ENCODE peak calls at places on chromosomes 2 and 18, in four cellular contexts. P is mesendoderm, O is IMR-90, W is H1. J is an unnamed sample.
A peak's percentile ranks its signal among the peaks of the same experiment; 100 is the strongest.

GRCh38 chr2:136381722-136382633 is 264.0 kb upstream of the CXCR4 start:
- DNase-seq in P (no peak), O (no peak), W (no peak), J (no peak)

GRCh38 chr2:240250985-240251847 is 110.8 kb upstream of the OTOS start:
- DNase-seq in P (peak; percentile 58), O (peak; percentile 89), W (no peak), J (peak; percentile 97)

GRCh38 chr18:59621027-59621426 is 76.2 kb downstream of the CCBE1 start:
- DNase-seq in P (no peak), O (peak; percentile 61), W (no peak), J (no peak)

GRCh38 chr2:30346475-30347169 is 100.4 kb upstream of the LCLAT1 start:
- DNase-seq in P (peak; percentile 86), O (no peak), W (peak; percentile 13), J (no peak)

GRCh38 chr18:32093106-32093511 is 1.4 kb downstream of the RNF138 start:
- DNase-seq in P (peak; percentile 82), O (peak; percentile 58), W (no peak), J (peak; percentile 56)

GRCh38 chr2:98280376-98281102 is 65.7 kb upstream of the CNGA3 start:
- DNase-seq in P (peak; percentile 55), O (no peak), W (no peak), J (no peak)

GRCh38 chr18:57461652-57462269 is 26.6 kb downstream of the ONECUT2 start:
- DNase-seq in P (no peak), O (no peak), W (no peak), J (no peak)

GRCh38 chr2:109455731-109456691 is 157.8 kb downstream of the SEPTIN10 start:
- DNase-seq in P (no peak), O (no peak), W (no peak), J (peak; percentile 83)

GRCh38 chr2:120794716-120795115 is 59.0 kb downstream of the GLI2 start:
- DNase-seq in P (no peak), O (peak; percentile 77), W (no peak), J (no peak)

GRCh38 chr2:33038799-33039198 is 92.0 kb downstream of the LTBP1 start:
- DNase-seq in P (no peak), O (no peak), W (no peak), J (no peak)

GRCh38 chr2:158664987-158665386 is 130.1 kb upstream of the DAPL1 start:
- DNase-seq in P (no peak), O (peak; percentile 64), W (no peak), J (no peak)

GRCh38 chr2:29580223-29580622 is 341.2 kb downstream of the ALK start:
- DNase-seq in P (no peak), O (no peak), W (no peak), J (no peak)

GRCh38 chr18:58161659-58162058 is 117.6 kb downstream of the NEDD4L start:
- DNase-seq in P (peak; percentile 90), O (no peak), W (no peak), J (peak; percentile 69)

GRCh38 chr2:9430316-9431293 is 7.2 kb downstream of the CPSF3 start:
- DNase-seq in P (no peak), O (peak; percentile 60), W (no peak), J (no peak)

GRCh38 chr2:55391155-55391554 is 28.5 kb downstream of the CCDC88A start:
- DNase-seq in P (peak; percentile 4), O (no peak), W (no peak), J (no peak)

GRCh38 chr2:159187095-159187494 is 99.4 kb downstream of the WDSUB1 start:
- DNase-seq in P (no peak), O (peak; percentile 32), W (no peak), J (peak; percentile 90)

GRCh38 chr2:64700133-64700809 is 46.6 kb upstream of the SERTAD2 start:
- DNase-seq in P (no peak), O (peak; percentile 50), W (no peak), J (no peak)

GRCh38 chr2:27638709-27639108 is 9.9 kb downstream of the GPN1 start:
- DNase-seq in P (no peak), O (peak; percentile 90), W (no peak), J (no peak)

GRCh38 chr2:9484533-9484932 is 10.2 kb downstream of the IAH1 start:
- DNase-seq in P (no peak), O (peak; percentile 94), W (no peak), J (no peak)

GRCh38 chr2:196335238-196335637 is 163.9 kb upstream of the STK17B start:
- DNase-seq in P (peak; percentile 94), O (peak; percentile 94), W (peak; percentile 27), J (peak; percentile 77)

GRCh38 chr18:79332601-79333000 is 63.1 kb upstream of the NFATC1 start:
- DNase-seq in P (no peak), O (no peak), W (no peak), J (no peak)

GRCh38 chr2:155815851-155816250 is 516.7 kb downstream of the NR4A2 start:
- DNase-seq in P (peak; percentile 79), O (no peak), W (peak; percentile 5), J (peak; percentile 61)

GRCh38 chr2:102065675-102066252 is 74.0 kb downstream of the IL1R2 start:
- DNase-seq in P (peak; percentile 12), O (peak; percentile 82), W (no peak), J (peak; percentile 98)

GRCh38 chr2:128775401-128776285 is 457.0 kb upstream of the HS6ST1 start:
- DNase-seq in P (no peak), O (no peak), W (no peak), J (no peak)

GRCh38 chr2:2795438-2796091 is 464.5 kb upstream of the MYT1L start:
- DNase-seq in P (no peak), O (no peak), W (no peak), J (no peak)

GRCh38 chr18:45847119-45847518 is 21.6 kb downstream of the SIGLEC15 start:
- DNase-seq in P (no peak), O (no peak), W (no peak), J (no peak)

GRCh38 chr2:42974697-42975357 is 182.4 kb upstream of the HAAO start:
- DNase-seq in P (peak; percentile 83), O (peak; percentile 63), W (peak; percentile 56), J (peak; percentile 51)

GRCh38 chr2:102063948-102064678 is 72.4 kb downstream of the IL1R2 start:
- DNase-seq in P (peak; percentile 84), O (peak; percentile 99), W (no peak), J (peak; percentile 98)

GRCh38 chr2:109702250-109702985 is 88.3 kb downstream of the SOWAHC start:
- DNase-seq in P (no peak), O (peak; percentile 63), W (no peak), J (no peak)

GRCh38 chr2:201260302-201260800 is at the start of gene CASP8:
- DNase-seq in P (peak; percentile 23), O (peak; percentile 53), W (no peak), J (peak; percentile 5)

GRCh38 chr2:62195421-62196277 is at the start of gene B3GNT2:
- DNase-seq in P (peak; percentile 84), O (peak; percentile 57), W (peak; percentile 36), J (peak; percentile 70)

GRCh38 chr2:38649176-38649728 is 16.7 kb upstream of the GALM start:
- DNase-seq in P (no peak), O (no peak), W (no peak), J (no peak)

DNA sequence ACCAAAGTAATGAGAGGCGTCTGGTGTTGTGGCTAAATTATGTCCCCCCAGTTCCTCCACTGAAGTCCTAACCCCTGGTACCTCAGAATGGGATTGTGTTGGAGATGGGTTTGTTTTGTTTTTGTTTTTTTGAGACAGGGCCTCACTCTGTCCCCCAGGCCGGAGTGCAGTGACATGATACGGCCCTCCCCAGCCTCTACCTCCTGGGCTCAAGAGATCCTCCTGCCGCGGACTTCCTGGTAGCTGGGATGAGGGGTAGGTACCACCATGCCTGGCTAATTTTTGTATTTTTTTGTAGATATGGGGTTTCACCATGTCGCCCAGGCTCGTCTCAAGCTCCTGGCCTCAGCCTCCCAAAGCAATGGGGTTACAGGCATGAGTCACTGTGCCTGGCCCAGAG is 73.6 kb upstream of the SMAD7 start:
- DNase-seq in P (no peak), O (no peak), W (no peak), J (no peak)
- H3K4me3 ChIP-seq in P (no peak overlapping the region), O (no peak overlapping the region), W (no peak overlapping the region), J (no peak overlapping the region)

GRCh38 chr2:26479971-26480750 is 2.2 kb upstream of the OTOF start:
- DNase-seq in P (no peak), O (no peak), W (no peak), J (no peak)

GRCh38 chr2:26479131-26479970 is 1.4 kb upstream of the OTOF start:
- DNase-seq in P (no peak), O (no peak), W (no peak), J (no peak)

GRCh38 chr2:26482211-26483026 is 4.5 kb upstream of the OTOF start:
- DNase-seq in P (no peak), O (no peak), W (no peak), J (no peak)

GRCh38 chr2:26481705-26482104 is 3.8 kb upstream of the OTOF start:
- DNase-seq in P (peak; percentile 61), O (no peak), W (no peak), J (no peak)

DNA sequence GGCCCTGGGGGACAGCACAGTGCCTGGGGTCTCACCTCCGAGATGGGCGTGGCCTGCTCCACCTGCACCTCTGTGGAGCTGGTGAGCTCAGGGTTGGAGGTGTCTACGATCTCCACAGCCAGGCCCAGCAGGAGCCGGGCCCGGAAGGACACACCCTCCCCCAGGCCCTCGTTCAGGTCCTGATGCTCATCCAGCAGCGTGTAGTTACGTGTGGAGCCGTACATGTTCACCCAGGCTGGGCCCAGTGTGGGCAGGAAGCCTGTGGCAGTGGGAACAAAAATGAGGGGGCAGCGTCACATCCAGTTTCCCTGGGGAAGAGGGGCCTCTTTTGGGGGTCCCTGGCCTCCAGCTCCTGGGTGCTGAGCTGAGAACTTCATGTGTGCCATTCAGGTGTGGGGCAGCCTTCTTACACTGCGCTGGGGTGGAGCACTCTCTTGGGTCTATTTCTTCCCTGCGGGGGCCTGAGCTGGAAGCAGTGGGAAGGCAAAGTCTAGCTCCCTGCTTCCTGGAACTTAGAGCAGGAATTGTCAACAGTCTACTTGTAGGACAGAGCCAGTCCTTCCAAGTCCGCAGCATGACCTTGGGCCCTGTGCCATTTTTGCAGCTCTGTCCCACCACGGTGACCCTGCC is 2.9 kb upstream of the OTOF start:
- DNase-seq in P (no peak), O (no peak), W (no peak), J (no peak)
- H2BK120ac ChIP-seq in P (no peak overlapping the region), O (no peak overlapping the region), W (no peak overlapping the region), J (no peak overlapping the region)

DNA sequence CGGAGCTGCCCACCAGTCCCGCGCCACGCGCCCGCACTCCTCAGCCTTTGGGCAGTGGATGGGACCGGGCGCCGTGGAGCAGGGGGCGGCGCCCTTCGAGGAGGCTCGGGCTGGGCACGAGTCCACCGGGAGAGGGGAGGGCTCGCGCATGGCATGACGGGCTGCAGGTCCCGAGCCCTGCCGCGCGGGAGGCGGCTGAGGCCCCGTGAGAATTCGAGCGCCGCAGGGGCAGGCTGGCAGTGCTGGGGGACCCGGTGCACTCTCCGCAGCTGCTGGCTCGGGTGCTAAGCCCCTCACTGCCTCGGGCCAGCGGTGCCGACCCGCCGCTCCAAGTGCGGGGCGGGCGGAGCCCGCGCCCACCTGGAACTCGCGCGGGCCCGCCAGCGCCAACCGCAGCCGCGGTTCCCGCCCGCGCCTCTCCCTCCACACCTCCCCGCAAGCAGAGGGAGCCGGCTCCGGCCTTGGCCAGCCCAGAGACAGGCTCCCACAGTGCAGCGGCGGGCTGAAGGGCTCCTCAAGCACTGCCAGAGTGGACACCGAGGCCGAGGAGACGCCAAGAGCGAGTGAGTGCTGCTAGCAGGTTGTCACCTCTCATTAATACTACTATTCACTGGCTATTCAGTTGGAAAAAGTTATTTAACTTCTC is 3.6 kb upstream of the TTC21B start:
- DNase-seq in P (no peak), O (no peak), W (no peak), J (no peak)
- H3K4me3 ChIP-seq in P (no peak overlapping the region), O (no peak overlapping the region), W (no peak overlapping the region), J (no peak overlapping the region)

GRCh38 chr2:19361325-19361990 is 3.0 kb upstream of the OSR1 start:
- DNase-seq in P (peak; percentile 49), O (no peak), W (no peak), J (no peak)
- H2BK120ac ChIP-seq in P (no peak overlapping the region), O (peak overlapping the region; percentile 80), W (no peak overlapping the region), J (no peak overlapping the region)